ENCODE peak calls at places on chromosomes 5 and 9, in five cellular contexts. F is body of pancreas, R is mucosa of descending colon, I is fibroblast of mammary gland, V is epithelial cell of proximal tubule. L is an unnamed sample.

GRCh38 chr9:70083429-70083828 is 39.8 kb downstream of the MAMDC2 start:
- DNase-seq in V (no peak), R (no peak), F (no peak), I (no peak), L (no peak)

GRCh38 chr5:1536298-1537165 is 12.8 kb upstream of the LPCAT1 start:
- DNase-seq in R (peak), I (peak), V (peak), F (no peak), L (no peak)

GRCh38 chr9:38339087-38339486 is 53.4 kb upstream of the ALDH1B1 start:
- DNase-seq in F (peak), I (peak), V (peak), R (no peak), L (peak)

GRCh38 chr5:118069452-118069851 is 918.9 kb downstream of the DTWD2 start:
- DNase-seq in I (no peak), V (peak), R (no peak), F (no peak), L (no peak)

GRCh38 chr9:37542895-37543294 is 33.3 kb downstream of the FBXO10 start:
- DNase-seq in F (no peak), R (no peak), I (no peak), V (no peak), L (no peak)

GRCh38 chr5:130337179-130337888 is 433.1 kb downstream of the CHSY3 start:
- DNase-seq in I (peak), F (no peak), V (peak), R (no peak), L (peak)

GRCh38 chr5:100803391-100803790 is 99.7 kb downstream of the ST8SIA4 start:
- DNase-seq in V (no peak), F (peak), I (peak), R (no peak), L (no peak)

GRCh38 chr9:117136461-117136860 is 278.4 kb downstream of the ASTN2 start:
- DNase-seq in F (no peak), R (no peak), V (no peak), I (no peak), L (no peak)

GRCh38 chr5:61933787-61934626 is 372.0 kb upstream of the KIF2A start:
- DNase-seq in I (peak), F (peak), R (peak), V (no peak), L (peak)

GRCh38 chr9:33943389-33943788 is 105.3 kb downstream of the UBAP2 start:
- DNase-seq in V (no peak), F (no peak), R (no peak), I (no peak), L (no peak)

GRCh38 chr5:179258001-179258921 is 87.0 kb downstream of the ADAMTS2 start:
- DNase-seq in I (no peak), V (no peak), F (peak), R (no peak), L (no peak)

GRCh38 chr5:177023247-177023703 is 779 bp downstream of the ZNF346 start:
- DNase-seq in R (no peak), F (peak), I (no peak), V (no peak), L (no peak)

GRCh38 chr9:126399251-126399650 is 72.6 kb downstream of the MVB12B start:
- DNase-seq in I (peak), R (no peak), V (no peak), F (no peak), L (no peak)

GRCh38 chr5:110288766-110289165 is 437.7 kb downstream of the TMEM232 start:
- DNase-seq in F (no peak), I (peak), V (no peak), R (no peak), L (peak)

GRCh38 chr5:41856644-41857491 is 13.4 kb downstream of the OXCT1 start:
- DNase-seq in F (peak), R (no peak), V (no peak), I (peak), L (no peak)

GRCh38 chr9:99778308-99778707 is 43.4 kb upstream of the NR4A3 start:
- DNase-seq in F (no peak), V (peak), I (peak), R (no peak), L (peak)

GRCh38 chr9:91117959-91118651 is 243.6 kb downstream of the AUH start:
- DNase-seq in V (no peak), F (peak), R (peak), I (peak), L (peak)

GRCh38 chr9:83956288-83957028 is 23.6 kb downstream of the HNRNPK start:
- DNase-seq in R (peak), F (peak), I (peak), V (no peak), L (no peak)

GRCh38 chr9:106622148-106622547 is 240.8 kb upstream of the ZNF462 start:
- DNase-seq in V (no peak), I (no peak), F (no peak), R (no peak), L (no peak)

GRCh38 chr5:7320641-7321170 is 75.2 kb upstream of the ADCY2 start:
- DNase-seq in V (no peak), I (no peak), F (no peak), R (no peak), L (no peak)

GRCh38 chr9:70413427-70413797 is 1.0 kb downstream of the KLF9 start:
- DNase-seq in V (no peak), I (no peak), R (no peak), F (no peak), L (no peak)

GRCh38 chr5:7849531-7850240 is 1.2 kb downstream of the CFAP90 start:
- DNase-seq in R (peak), F (peak), V (no peak), I (no peak), L (no peak)

GRCh38 chr9:113992994-113993393 is 85.1 kb downstream of the AMBP start:
- DNase-seq in I (no peak), V (no peak), F (peak), R (no peak), L (no peak)

GRCh38 chr9:125913551-125913950 is 166.4 kb downstream of the PBX3 start:
- DNase-seq in R (no peak), I (no peak), F (no peak), V (no peak), L (no peak)

GRCh38 chr5:37435261-37435660 is 56.1 kb downstream of the WDR70 start:
- DNase-seq in F (no peak), R (no peak), V (no peak), I (peak), L (no peak)

GRCh38 chr9:92455217-92455616 is 27.1 kb downstream of the ASPN start:
- DNase-seq in I (no peak), V (no peak), F (no peak), R (no peak), L (no peak)

GRCh38 chr5:150503977-150504620 is 3.8 kb upstream of the NDST1 start:
- DNase-seq in I (peak), R (peak), V (no peak), F (peak), L (no peak)

GRCh38 chr5:112812549-112812948 is 48.5 kb upstream of the SRP19 start:
- DNase-seq in F (no peak), I (no peak), R (no peak), V (no peak), L (no peak)

GRCh38 chr5:172658869-172659513 is 17.9 kb downstream of the NEURL1B start:
- DNase-seq in R (peak), V (no peak), I (no peak), F (peak), L (no peak)

DNA sequence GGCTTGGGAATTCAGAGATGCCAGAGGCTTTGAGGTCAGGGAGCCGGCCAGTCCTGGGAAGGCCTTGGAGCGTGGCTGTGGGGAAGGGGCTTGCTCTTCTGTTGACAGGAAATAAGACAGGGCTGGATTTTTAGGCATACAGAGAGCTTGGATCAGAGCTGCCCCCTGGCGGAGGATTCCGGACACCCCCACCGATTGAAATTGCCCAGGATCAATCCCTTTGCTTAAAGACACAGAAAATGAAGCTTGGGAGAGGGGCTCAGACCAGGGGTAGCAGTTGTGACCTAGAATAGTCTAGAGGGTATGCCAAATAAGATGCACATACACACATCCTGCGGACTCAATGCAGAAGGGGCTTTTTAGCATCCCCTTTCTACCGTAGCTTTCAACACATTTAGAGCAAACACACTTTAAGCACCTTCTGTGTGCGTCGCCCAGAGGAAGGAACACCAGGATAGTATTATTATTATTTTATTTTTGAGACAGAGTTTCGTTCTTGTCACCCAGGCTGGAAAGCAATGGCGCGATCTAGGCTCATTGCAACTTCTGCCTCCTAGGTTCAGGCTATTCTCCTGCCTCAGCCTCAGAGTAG is 1.7 kb upstream of the NTMT1 start:
- DNase-seq in F (peak), V (no peak), I (peak), R (peak), L (no peak)
- H3K4me3 ChIP-seq in F (no peak), V (no peak), I (no peak), R (no peak), L (no peak)

GRCh38 chr9:97848237-97848581 is 4.8 kb upstream of the FOXE1 start:
- DNase-seq in I (no peak), V (no peak), R (no peak), F (no peak), L (no peak)
- TF ChIP-seq CTCF in I (no peak), V (peak), R (no peak), F (no peak), L (peak)

GRCh38 chr9:136111190-136111589 is 7.5 kb downstream of the TMEM250 start:
- DNase-seq in R (no peak), I (no peak), F (no peak), V (no peak), L (no peak)
- H3K4me3 ChIP-seq in R (no peak), I (no peak), F (no peak), V (no peak), L (no peak)

DNA sequence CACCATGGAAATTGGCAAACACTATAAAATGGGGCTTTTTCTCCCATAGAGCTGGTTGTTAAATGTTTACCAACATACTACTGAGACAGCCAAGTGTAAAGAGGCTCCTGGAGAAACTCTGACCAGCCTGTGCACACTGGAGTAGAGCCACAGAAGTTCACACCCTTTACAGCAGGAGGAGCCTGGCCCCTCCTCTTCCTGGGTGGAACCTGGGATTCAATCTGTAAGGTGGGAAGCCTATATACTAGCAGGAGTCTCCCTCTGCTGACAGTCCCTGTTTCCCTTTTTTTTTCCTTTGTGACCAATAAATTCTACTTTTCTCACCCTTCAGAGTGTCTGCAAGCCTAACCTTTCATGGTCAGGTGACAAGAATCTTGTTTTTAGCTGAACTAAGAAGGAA is 10.4 kb upstream of the SLC30A5 start:
- DNase-seq in F (peak), R (peak), I (no peak), V (peak), L (no peak)
- TF ChIP-seq CTCF in F (peak), R (peak), I (no peak), V (peak), L (no peak)

DNA sequence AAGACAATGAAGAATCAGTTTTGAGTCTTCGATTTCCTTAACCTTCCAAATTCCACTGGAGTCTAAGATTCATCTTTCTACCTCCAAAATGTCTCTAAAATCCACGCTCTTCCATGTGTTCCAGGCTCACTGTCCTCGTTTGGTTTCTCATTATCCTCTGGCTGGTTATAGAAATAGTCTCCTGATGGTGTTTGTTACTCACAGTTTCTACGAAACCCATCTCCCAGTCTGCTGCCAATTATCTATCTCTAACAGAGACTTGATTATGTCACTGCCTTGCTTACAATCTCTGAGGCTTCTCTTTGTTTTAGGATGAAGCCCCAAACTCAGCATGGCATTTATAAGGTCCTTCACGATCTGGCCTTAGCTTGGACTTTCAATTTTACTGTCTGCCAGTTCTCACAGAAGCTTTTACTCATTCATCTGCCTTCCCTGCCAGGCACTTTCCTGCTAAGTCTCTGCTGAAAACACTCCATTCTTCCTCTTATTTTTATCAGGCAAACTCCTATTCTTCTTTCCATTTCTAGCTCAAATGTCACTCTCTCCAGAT is 339.6 kb upstream of the SGCD start:
- DNase-seq in F (no peak), I (no peak), R (no peak), V (no peak), L (no peak)
- H3K4me3 ChIP-seq in F (no peak), I (no peak), R (no peak), V (no peak), L (no peak)

GRCh38 chr5:146948666-146949065 is 70.1 kb upstream of the PPP2R2B start:
- DNase-seq in R (no peak), F (no peak), V (no peak), I (no peak), L (no peak)

GRCh38 chr5:146945722-146946121 is 67.2 kb upstream of the PPP2R2B start:
- DNase-seq in F (no peak), V (no peak), R (no peak), I (no peak), L (no peak)

GRCh38 chr5:146952168-146952567 is 73.6 kb upstream of the PPP2R2B start:
- DNase-seq in I (no peak), R (no peak), F (no peak), V (no peak), L (no peak)

GRCh38 chr5:146944764-146945710 is 66.5 kb upstream of the PPP2R2B start:
- DNase-seq in I (no peak), R (no peak), F (no peak), V (no peak), L (no peak)

GRCh38 chr5:146947181-146947941 is 68.8 kb upstream of the PPP2R2B start:
- DNase-seq in R (no peak), V (no peak), I (peak), F (no peak), L (no peak)
- TF ChIP-seq CTCF in R (no peak), V (peak), I (peak), F (no peak), L (peak)

GRCh38 chr5:135027699-135028615 is 6.1 kb downstream of the PITX1 start:
- DNase-seq in V (no peak), F (no peak), I (no peak), R (no peak), L (no peak)

GRCh38 chr5:135030123-135030517 is 3.9 kb downstream of the PITX1 start:
- DNase-seq in V (no peak), I (no peak), F (no peak), R (no peak), L (no peak)

GRCh38 chr5:135027318-135027698 is 6.7 kb downstream of the PITX1 start:
- DNase-seq in V (no peak), F (no peak), I (no peak), R (no peak), L (no peak)

GRCh38 chr5:135029468-135030122 is 4.4 kb downstream of the PITX1 start:
- DNase-seq in F (no peak), I (no peak), R (no peak), V (no peak), L (no peak)

DNA sequence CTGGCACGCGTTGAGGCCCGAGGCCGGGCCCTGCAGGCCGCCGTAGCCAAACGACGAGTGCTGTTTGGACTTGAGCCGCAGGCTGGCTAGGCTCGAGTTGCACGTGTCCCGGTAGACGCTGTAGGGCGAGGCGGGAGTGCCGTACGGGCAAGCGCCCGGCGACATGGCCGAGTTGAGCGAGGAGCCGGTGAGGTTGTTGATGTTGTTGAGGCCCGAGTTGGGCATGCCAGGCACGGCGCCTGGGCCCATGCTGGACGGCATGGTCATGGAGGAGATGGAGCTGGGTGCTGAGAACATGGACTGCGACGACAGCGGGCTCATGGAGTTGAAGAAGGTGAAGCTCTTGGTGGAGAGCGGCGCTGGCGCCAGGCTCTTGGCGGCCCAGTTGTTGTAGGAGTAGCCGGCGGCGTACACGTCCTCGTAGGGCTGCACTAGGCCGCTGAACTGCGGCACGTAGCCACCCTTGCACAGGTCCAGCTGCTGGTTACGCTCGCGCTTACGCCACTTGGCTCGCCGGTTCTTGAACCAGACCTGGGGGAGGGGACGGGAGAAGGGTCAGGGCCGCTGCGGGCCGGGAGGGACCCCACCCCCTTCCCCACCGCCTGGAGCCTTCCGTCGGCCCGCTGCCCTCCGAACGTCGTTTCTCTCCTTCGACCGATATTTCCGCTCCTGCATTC is 5.1 kb downstream of the PITX1 start:
- DNase-seq in R (no peak), F (no peak), I (no peak), V (no peak), L (no peak)
- H3K4me3 ChIP-seq in R (no peak), F (no peak), I (no peak), V (no peak), L (no peak)

DNA sequence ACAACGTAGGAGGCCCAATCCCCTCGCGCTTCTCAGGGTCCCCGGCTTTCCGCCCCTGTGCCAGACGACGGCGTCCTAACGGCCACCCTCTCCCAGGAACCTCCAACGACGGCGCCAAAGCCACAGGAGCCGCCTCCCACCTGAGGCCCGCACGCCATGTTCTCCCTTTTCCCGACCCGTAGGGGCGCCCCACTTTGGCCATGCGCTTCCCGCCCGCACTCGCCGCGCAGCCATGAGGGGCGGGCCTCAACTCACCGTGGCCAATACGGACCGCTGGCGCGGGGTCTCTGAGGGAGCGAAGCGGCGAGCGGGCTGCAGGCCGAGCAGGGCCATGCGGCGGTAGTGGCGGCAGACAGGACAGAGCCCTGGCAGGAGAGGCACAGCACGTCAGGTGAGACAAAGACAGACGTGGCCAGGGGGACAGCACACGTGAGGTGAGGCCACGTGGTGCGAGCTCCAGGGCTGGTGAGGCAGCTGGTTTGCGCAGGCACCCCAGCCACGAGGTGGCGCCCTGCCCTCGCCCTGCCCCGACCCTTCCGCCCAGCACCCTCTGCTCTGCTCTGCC is 1005.5 kb upstream of the PTPRD start:
- DNase-seq in R (no peak), F (no peak), I (no peak), V (no peak), L (no peak)
- TF ChIP-seq CTCF in R (no peak), F (no peak), I (no peak), V (no peak), L (no peak)

L was measured in HFF-Myc.